ENCODE peak calls at places on chromosomes 11 and 22, in eight cellular contexts. K is astrocyte of the spinal cord, Y is heart right ventricle, H is mesothelial cell of epicardium, L is stomach, E is hippocampal formation, X is KBM-7, O is activated T-cell treated with anti-CD3 and anti-CD28 coated beads for 48 hours. B is an unnamed sample.
A peak's percentile ranks its signal among the peaks of the same experiment; 100 is the strongest.

GRCh38 chr11:79264284-79264683 is 176.5 kb downstream of the TENM4 start:
- DNase-seq in E (no peak), X (no peak), L (no peak), Y (no peak), O (no peak), H (no peak), K (no peak), B (no peak)

GRCh38 chr11:72127923-72128322 is 7.6 kb upstream of the FOLR3 start:
- DNase-seq in H (no peak), Y (no peak), O (no peak), E (no peak), K (no peak), X (no peak), L (no peak), B (no peak)

GRCh38 chr11:87849216-87849615 is 326.0 kb downstream of the RAB38 start:
- DNase-seq in L (no peak), O (no peak), E (no peak), H (no peak), Y (no peak), K (no peak), X (no peak), B (no peak)

GRCh38 chr11:78420796-78421209 is 3.2 kb upstream of the GAB2 start:
- DNase-seq in O (peak; percentile 47), X (peak; percentile 81), K (peak; percentile 48), H (no peak), E (no peak), L (peak; percentile 42), Y (peak; percentile 56), B (peak; percentile 86)

GRCh38 chr11:20119315-20119714 is 41.0 kb downstream of the DBX1 start:
- DNase-seq in L (no peak), O (no peak), X (no peak), E (no peak), H (no peak), Y (no peak), K (no peak), B (no peak)

GRCh38 chr11:35324183-35324582 is 95.2 kb downstream of the SLC1A2 start:
- DNase-seq in X (no peak), L (no peak), Y (no peak), E (no peak), H (no peak), K (no peak), O (no peak), B (no peak)

GRCh38 chr11:35040221-35040942 is 98.6 kb upstream of the CD44 start:
- DNase-seq in E (no peak), X (peak; percentile 84), Y (no peak), O (peak; percentile 29), L (no peak), H (no peak), K (peak; percentile 89), B (no peak)

GRCh38 chr11:57361926-57362325 is 19.0 kb downstream of the PRG3 start:
- DNase-seq in Y (no peak), X (no peak), E (no peak), L (no peak), H (no peak), K (no peak), O (no peak), B (no peak)

GRCh38 chr11:64035581-64035980 is at the start of gene FLRT1:
- DNase-seq in O (no peak), Y (no peak), H (no peak), K (no peak), E (peak; percentile 15), X (no peak), L (no peak), B (no peak)

GRCh38 chr11:26649884-26650283 is 72.0 kb downstream of the SLC5A12 start:
- DNase-seq in E (peak; percentile 37), K (peak; percentile 79), X (peak; percentile 62), L (peak; percentile 58), Y (no peak), O (no peak), H (peak; percentile 29), B (no peak)

GRCh38 chr22:46262449-46263207 is 515 bp downstream of the PKDREJ start:
- DNase-seq in L (peak; percentile 65), O (peak; percentile 33), K (peak; percentile 40), E (no peak), H (no peak), Y (peak; percentile 80), X (no peak), B (no peak)

GRCh38 chr22:28514314-28514713 is 165.3 kb downstream of the TTC28 start:
- DNase-seq in Y (no peak), H (no peak), K (no peak), X (no peak), O (no peak), L (no peak), E (peak; percentile 16), B (no peak)

GRCh38 chr22:40453676-40454075 is 83.3 kb downstream of the SGSM3 start:
- DNase-seq in H (no peak), K (no peak), O (no peak), E (no peak), L (no peak), X (no peak), Y (no peak), B (no peak)